ENCODE peak calls at places on chromosomes 6 and 20, in eight cellular contexts. L is IMR-90, F is H1, B is Peyer's patch, U is HCT116, K is esophagus squamous epithelium, N is spleen, J is tibial artery. Z is an unnamed sample. For H3K4me1, the result is how much of the 10 kb centered on the place peaks cover.

GRCh38 chr6:41451039-41451438 is 95.1 kb upstream of the FOXP4 start:
- DNase-seq in J (no peak), L (no peak), K (no peak), F (no peak), B (no peak), N (no peak), U (no peak), Z (no peak)

GRCh38 chr6:140319209-140319608 is 944.8 kb upstream of the CITED2 start:
- DNase-seq in K (no peak), L (peak), N (no peak), B (no peak), J (no peak), F (no peak), U (no peak), Z (no peak)

GRCh38 chr6:137775720-137776119 is 91.3 kb upstream of the TNFAIP3 start:
- DNase-seq in L (no peak), F (no peak), K (no peak), U (no peak), N (no peak), B (no peak), J (no peak), Z (no peak)

GRCh38 chr6:25202505-25202904 is 76.7 kb upstream of the CARMIL1 start:
- DNase-seq in K (no peak), J (no peak), B (no peak), F (no peak), N (no peak), U (no peak), L (peak), Z (peak)

GRCh38 chr6:4291453-4292403 is 156.4 kb upstream of the ECI2 start:
- DNase-seq in L (peak), B (no peak), K (no peak), F (no peak), U (no peak), N (no peak), J (no peak), Z (peak)

GRCh38 chr6:47479156-47479541 is 1.6 kb downstream of the CD2AP start:
- DNase-seq in F (no peak), U (no peak), K (no peak), N (no peak), J (no peak), L (peak), B (no peak), Z (no peak)

GRCh38 chr6:57068066-57068465 is 21.6 kb downstream of the KIAA1586 start:
- DNase-seq in F (no peak), L (peak), K (no peak), J (no peak), U (no peak), B (no peak), N (no peak), Z (no peak)

GRCh38 chr20:58145506-58146080 is 82.9 kb downstream of the ANKRD60 start:
- DNase-seq in B (peak), U (no peak), J (no peak), L (no peak), F (no peak), N (no peak), K (no peak), Z (no peak)

GRCh38 chr6:129440691-129441090 is 269.3 kb downstream of the ARHGAP18 start:
- DNase-seq in J (no peak), L (peak), N (no peak), B (no peak), U (no peak), F (no peak), K (no peak), Z (peak)

GRCh38 chr20:46087161-46087560 is 2.6 kb downstream of the NCOA5 start:
- DNase-seq in L (peak), U (no peak), J (no peak), N (no peak), B (no peak), K (no peak), F (no peak), Z (no peak)
- H3K4me1 ChIP-seq in L (under half), U (under half), J (half or more), N (half or more), B (under half), K (under half), F (under half), Z (under half)

GRCh38 chr6:150694889-150695288 is 95.2 kb downstream of the PLEKHG1 start:
- DNase-seq in J (no peak), N (no peak), B (no peak), U (no peak), L (no peak), K (no peak), F (no peak), Z (no peak)

GRCh38 chr6:150690681-150691080 is 91.0 kb downstream of the PLEKHG1 start:
- DNase-seq in B (no peak), F (no peak), J (no peak), K (no peak), U (no peak), N (no peak), L (no peak), Z (no peak)

GRCh38 chr6:150693404-150693803 is 93.7 kb downstream of the PLEKHG1 start:
- DNase-seq in U (no peak), N (no peak), L (no peak), K (no peak), J (no peak), B (no peak), F (no peak), Z (no peak)

GRCh38 chr6:150691463-150691862 is 91.8 kb downstream of the PLEKHG1 start:
- DNase-seq in B (no peak), K (no peak), L (no peak), U (no peak), J (no peak), N (no peak), F (no peak), Z (no peak)

DNA sequence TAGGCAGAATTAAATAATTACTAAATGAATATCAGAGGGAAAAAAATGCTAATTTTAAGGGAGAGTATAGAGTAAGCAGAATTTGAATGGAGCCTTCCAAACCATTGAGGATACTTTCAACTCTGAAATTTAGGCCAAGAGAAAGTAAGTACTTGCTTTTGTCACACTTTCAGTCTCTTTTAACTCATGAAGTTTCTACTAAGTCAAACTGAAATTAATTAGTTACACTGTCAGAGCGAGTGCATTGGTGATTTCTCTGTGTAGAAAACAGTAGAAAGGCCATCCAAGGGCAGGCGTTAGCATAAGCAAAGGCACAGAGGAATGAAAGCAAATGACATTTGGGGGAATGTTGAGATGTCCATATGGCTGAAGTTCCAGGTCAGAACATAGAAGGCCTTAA is 92.9 kb downstream of the PLEKHG1 start:
- DNase-seq in L (no peak), N (no peak), J (no peak), F (no peak), U (no peak), B (no peak), K (no peak), Z (no peak)
- H3K27ac ChIP-seq in L (no peak), N (peak), J (no peak), F (no peak), U (no peak), B (no peak), K (no peak), Z (no peak)

GRCh38 chr6:143592335-143592734 is 80.8 kb upstream of the FUCA2 start:
- DNase-seq in K (no peak), B (no peak), J (no peak), N (no peak), L (no peak), U (peak), F (peak), Z (no peak)
- TF ChIP-seq CTCF in K (peak), B (peak), J (no peak), N (peak), L (peak), U (peak), F (no peak), Z (peak)

DNA sequence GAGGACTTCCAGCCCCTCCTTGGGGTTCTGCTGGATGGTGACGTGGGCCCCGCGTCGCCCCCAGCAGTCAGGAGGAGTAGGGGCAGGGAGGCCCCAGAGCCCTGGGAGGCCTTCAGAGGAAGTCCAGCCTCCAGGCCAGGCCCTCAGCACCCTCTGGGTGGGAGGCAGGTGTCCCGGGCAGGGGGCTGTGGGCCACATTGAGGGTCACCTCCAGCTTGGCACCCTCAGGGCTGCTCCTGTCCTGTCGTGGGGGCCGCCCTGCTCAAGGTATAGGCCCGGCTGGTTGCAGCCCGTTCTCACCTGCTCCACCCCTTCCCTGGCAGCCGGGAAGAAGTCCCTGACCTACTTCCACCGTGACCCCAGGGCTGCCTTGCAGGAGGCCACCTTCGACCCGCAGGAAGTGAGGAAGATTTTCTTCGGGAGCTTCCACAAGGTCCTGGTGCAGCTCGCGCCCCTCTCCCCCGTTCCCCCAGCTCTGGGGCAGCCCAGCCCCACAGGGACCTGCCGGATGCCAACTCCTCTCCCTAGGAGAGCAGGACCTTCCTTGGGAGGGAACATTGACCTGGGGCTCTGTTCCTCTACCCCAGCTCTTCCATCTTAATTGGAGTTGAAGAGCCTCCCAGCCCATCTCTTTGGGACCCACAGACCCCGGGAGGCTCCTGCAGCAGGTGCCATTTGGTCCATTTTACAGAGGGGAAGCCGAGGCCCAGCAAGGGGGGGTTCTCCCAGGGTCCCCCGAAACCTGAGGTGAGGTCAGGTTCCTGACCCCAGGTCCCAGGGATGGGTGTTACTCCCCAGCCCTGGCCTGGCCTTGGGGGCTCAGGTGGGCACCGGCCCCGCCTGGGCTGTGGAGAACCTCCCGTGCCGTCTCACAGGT is 26.4 kb downstream of the COL20A1 start:
- DNase-seq in B (no peak), U (no peak), J (peak), L (no peak), K (no peak), F (no peak), N (no peak), Z (no peak)
- H3K4me1 ChIP-seq in B (under half), U (under half), J (under half), L (under half), K (under half), F (under half), N (under half), Z (under half)

GRCh38 chr6:157023958-157024357 is 246.8 kb downstream of the ARID1B start:
- DNase-seq in L (peak), U (no peak), J (no peak), B (no peak), N (no peak), K (no peak), F (no peak), Z (no peak)
- H3K27ac ChIP-seq in L (no peak), U (no peak), J (peak), B (no peak), N (no peak), K (peak), F (no peak), Z (no peak)

GRCh38 chr6:11307226-11307625 is 74.8 kb upstream of the NEDD9 start:
- DNase-seq in K (no peak), B (no peak), J (no peak), U (no peak), N (no peak), F (no peak), L (no peak), Z (peak)

GRCh38 chr6:11313207-11313606 is 80.7 kb upstream of the NEDD9 start:
- DNase-seq in B (no peak), N (no peak), F (no peak), J (no peak), K (no peak), U (no peak), L (no peak), Z (no peak)

GRCh38 chr6:11311970-11312369 is 79.5 kb upstream of the NEDD9 start:
- DNase-seq in K (no peak), N (no peak), J (no peak), F (no peak), B (no peak), U (no peak), L (no peak), Z (no peak)

GRCh38 chr6:11304946-11305345 is 72.5 kb upstream of the NEDD9 start:
- DNase-seq in B (no peak), L (no peak), K (no peak), N (no peak), U (no peak), J (no peak), F (no peak), Z (no peak)

GRCh38 chr6:11309947-11310665 is 77.6 kb upstream of the NEDD9 start:
- DNase-seq in L (peak), U (no peak), B (no peak), N (no peak), K (no peak), J (no peak), F (no peak), Z (no peak)
- TF ChIP-seq CTCF in L (no peak), U (no peak), B (no peak), N (no peak), K (no peak), J (no peak), F (peak), Z (no peak)

DNA sequence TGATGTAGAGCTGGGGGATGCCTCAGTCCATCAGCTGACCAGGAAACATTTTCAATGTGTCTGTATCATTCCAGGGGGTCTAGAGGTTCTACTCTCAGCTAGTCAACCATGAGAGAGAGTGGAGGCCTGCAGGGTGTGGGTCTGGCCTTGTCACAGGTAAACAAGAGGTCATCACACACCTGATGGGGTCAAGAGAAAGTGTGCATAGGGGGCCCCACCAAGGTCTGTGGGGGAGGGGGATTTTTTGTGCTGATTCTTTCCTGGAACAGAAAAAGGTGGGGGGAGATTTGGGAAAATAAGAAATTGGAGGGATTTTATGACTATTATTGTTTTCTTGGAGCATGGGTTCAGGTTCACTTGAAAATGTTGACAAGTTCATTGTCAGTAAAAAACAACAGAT is 8.9 kb upstream of the UNC93A start:
- DNase-seq in N (no peak), U (no peak), J (no peak), F (no peak), L (no peak), B (no peak), K (no peak), Z (no peak)
- H3K4me1 ChIP-seq in N (under half), U (under half), J (under half), F (under half), L (under half), B (under half), K (under half), Z (under half)

DNA sequence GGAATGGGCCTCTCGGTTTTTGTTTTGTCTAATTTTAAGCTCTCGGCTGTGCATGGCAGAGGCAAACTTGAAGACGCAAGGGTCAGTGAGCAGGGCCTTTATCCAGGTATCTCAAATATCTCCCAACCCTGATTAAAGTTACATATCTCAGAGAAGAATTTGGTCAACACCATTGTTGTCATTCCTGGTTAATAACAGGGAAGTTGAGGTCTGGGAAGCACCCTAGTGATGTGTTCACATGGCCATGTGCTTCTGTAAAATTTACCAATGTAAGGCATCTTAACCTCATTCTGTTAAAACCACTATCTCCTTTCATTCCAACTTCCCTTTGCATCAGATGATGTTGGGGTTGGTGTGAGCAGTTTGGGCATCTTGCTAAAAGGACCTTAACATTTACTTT is 4.0 kb upstream of the FAM110A start:
- DNase-seq in L (peak), N (no peak), B (peak), K (no peak), F (no peak), J (no peak), U (no peak), Z (no peak)
- H3K27ac ChIP-seq in L (peak), N (peak), B (peak), K (no peak), F (no peak), J (no peak), U (no peak), Z (no peak)

Z was measured in foreskin keratinocyte.